ENCODE peak calls at places on chromosomes 16 and 17, in five cellular contexts. One of them, this sample, is unnamed.

GRCh38 chr16:57653936-57654335 is 14.2 kb upstream of the ADGRG3 start:
- DNase-seq in NCI-H2171 treated with DMSO at 0.1 percent for 48 hours: peak; percentile 27
- DNase-seq in IMR-90: no peak
- DNase-seq in activated T-helper 1 cell treated with Interleukin-2 at 50 U/mL for 16 hours: no peak
- DNase-seq in frontal cortex: no peak
- DNase-seq in this sample: no peak

GRCh38 chr17:871731-872517 is 89.8 kb downstream of the MRM3 start:
- DNase-seq in NCI-H2171 treated with DMSO at 0.1 percent for 48 hours: no peak
- DNase-seq in IMR-90: no peak
- DNase-seq in activated T-helper 1 cell treated with Interleukin-2 at 50 U/mL for 16 hours: no peak
- DNase-seq in frontal cortex: no peak
- DNase-seq in this sample: no peak

GRCh38 chr17:42107597-42108576 is 4.6 kb downstream of the DHX58 start:
- DNase-seq in NCI-H2171 treated with DMSO at 0.1 percent for 48 hours: peak; percentile 94
- DNase-seq in IMR-90: peak; percentile 32
- DNase-seq in activated T-helper 1 cell treated with Interleukin-2 at 50 U/mL for 16 hours: peak; percentile 92
- DNase-seq in frontal cortex: peak; percentile 91
- DNase-seq in this sample: no peak

GRCh38 chr17:48102700-48103378 is 1.6 kb upstream of the CBX1 start:
- DNase-seq in NCI-H2171 treated with DMSO at 0.1 percent for 48 hours: no peak
- DNase-seq in IMR-90: no peak
- DNase-seq in activated T-helper 1 cell treated with Interleukin-2 at 50 U/mL for 16 hours: no peak
- DNase-seq in frontal cortex: no peak
- DNase-seq in this sample: no peak

GRCh38 chr16:4612474-4612931 is 2.2 kb downstream of the UBALD1 start:
- DNase-seq in NCI-H2171 treated with DMSO at 0.1 percent for 48 hours: no peak
- DNase-seq in IMR-90: no peak
- DNase-seq in activated T-helper 1 cell treated with Interleukin-2 at 50 U/mL for 16 hours: no peak
- DNase-seq in frontal cortex: no peak
- DNase-seq in this sample: no peak

GRCh38 chr17:12995896-12996295 is 21.9 kb downstream of the ELAC2 start:
- DNase-seq in NCI-H2171 treated with DMSO at 0.1 percent for 48 hours: no peak
- DNase-seq in IMR-90: no peak
- DNase-seq in activated T-helper 1 cell treated with Interleukin-2 at 50 U/mL for 16 hours: no peak
- DNase-seq in frontal cortex: no peak
- DNase-seq in this sample: no peak

GRCh38 chr17:42544874-42545283 is 7.8 kb upstream of the HSD17B1 start:
- DNase-seq in NCI-H2171 treated with DMSO at 0.1 percent for 48 hours: no peak
- DNase-seq in IMR-90: no peak
- DNase-seq in activated T-helper 1 cell treated with Interleukin-2 at 50 U/mL for 16 hours: no peak
- DNase-seq in frontal cortex: no peak
- DNase-seq in this sample: no peak

GRCh38 chr16:82586130-82586529 is 40.6 kb upstream of the CDH13 start:
- DNase-seq in NCI-H2171 treated with DMSO at 0.1 percent for 48 hours: no peak
- DNase-seq in IMR-90: no peak
- DNase-seq in activated T-helper 1 cell treated with Interleukin-2 at 50 U/mL for 16 hours: no peak
- DNase-seq in frontal cortex: no peak
- DNase-seq in this sample: no peak

GRCh38 chr16:87581867-87582220 is 20.5 kb upstream of the JPH3 start:
- DNase-seq in NCI-H2171 treated with DMSO at 0.1 percent for 48 hours: no peak
- DNase-seq in IMR-90: peak; percentile 98
- DNase-seq in activated T-helper 1 cell treated with Interleukin-2 at 50 U/mL for 16 hours: no peak
- DNase-seq in frontal cortex: no peak
- DNase-seq in this sample: no peak

GRCh38 chr17:70987867-70988340 is 818.6 kb downstream of the KCNJ2 start:
- DNase-seq in NCI-H2171 treated with DMSO at 0.1 percent for 48 hours: peak; percentile 41
- DNase-seq in IMR-90: no peak
- DNase-seq in activated T-helper 1 cell treated with Interleukin-2 at 50 U/mL for 16 hours: no peak
- DNase-seq in frontal cortex: no peak
- DNase-seq in this sample: no peak

GRCh38 chr16:58493756-58494431 is 6.0 kb upstream of the NDRG4 start:
- DNase-seq in NCI-H2171 treated with DMSO at 0.1 percent for 48 hours: peak; percentile 25
- DNase-seq in IMR-90: no peak
- DNase-seq in activated T-helper 1 cell treated with Interleukin-2 at 50 U/mL for 16 hours: no peak
- DNase-seq in frontal cortex: no peak
- DNase-seq in this sample: no peak

GRCh38 chr17:48429156-48429555 is 858 bp downstream of the SKAP1 start:
- DNase-seq in NCI-H2171 treated with DMSO at 0.1 percent for 48 hours: no peak
- DNase-seq in IMR-90: no peak
- DNase-seq in activated T-helper 1 cell treated with Interleukin-2 at 50 U/mL for 16 hours: no peak
- DNase-seq in frontal cortex: no peak
- DNase-seq in this sample: no peak

GRCh38 chr16:19284207-19284606 is 1.3 kb upstream of the CLEC19A start:
- DNase-seq in NCI-H2171 treated with DMSO at 0.1 percent for 48 hours: peak; percentile 71
- DNase-seq in IMR-90: no peak
- DNase-seq in activated T-helper 1 cell treated with Interleukin-2 at 50 U/mL for 16 hours: no peak
- DNase-seq in frontal cortex: peak; percentile 27
- DNase-seq in this sample: no peak

GRCh38 chr17:17661134-17661533 is 20.1 kb upstream of the RAI1 start:
- DNase-seq in NCI-H2171 treated with DMSO at 0.1 percent for 48 hours: no peak
- DNase-seq in IMR-90: no peak
- DNase-seq in activated T-helper 1 cell treated with Interleukin-2 at 50 U/mL for 16 hours: no peak
- DNase-seq in frontal cortex: no peak
- DNase-seq in this sample: no peak

GRCh38 chr17:71019699-71020098 is 850.4 kb downstream of the KCNJ2 start:
- DNase-seq in NCI-H2171 treated with DMSO at 0.1 percent for 48 hours: no peak
- DNase-seq in IMR-90: no peak
- DNase-seq in activated T-helper 1 cell treated with Interleukin-2 at 50 U/mL for 16 hours: no peak
- DNase-seq in frontal cortex: no peak
- DNase-seq in this sample: no peak

GRCh38 chr16:49350265-49351103 is 23.1 kb upstream of the C16orf78 start:
- DNase-seq in NCI-H2171 treated with DMSO at 0.1 percent for 48 hours: peak; percentile 46
- DNase-seq in IMR-90: peak; percentile 34
- DNase-seq in activated T-helper 1 cell treated with Interleukin-2 at 50 U/mL for 16 hours: peak; percentile 3
- DNase-seq in frontal cortex: peak; percentile 75
- DNase-seq in this sample: no peak

GRCh38 chr16:4578961-4579530 is 22.9 kb downstream of the C16orf96 start:
- DNase-seq in NCI-H2171 treated with DMSO at 0.1 percent for 48 hours: peak; percentile 47
- DNase-seq in IMR-90: no peak
- DNase-seq in activated T-helper 1 cell treated with Interleukin-2 at 50 U/mL for 16 hours: no peak
- DNase-seq in frontal cortex: no peak
- DNase-seq in this sample: no peak

GRCh38 chr16:86846136-86846535 is 267.8 kb downstream of the FOXL1 start:
- DNase-seq in NCI-H2171 treated with DMSO at 0.1 percent for 48 hours: no peak
- DNase-seq in IMR-90: peak; percentile 55
- DNase-seq in activated T-helper 1 cell treated with Interleukin-2 at 50 U/mL for 16 hours: no peak
- DNase-seq in frontal cortex: no peak
- DNase-seq in this sample: no peak

GRCh38 chr17:72658675-72659074 is 433.8 kb downstream of the SLC39A11 start:
- DNase-seq in NCI-H2171 treated with DMSO at 0.1 percent for 48 hours: no peak
- DNase-seq in IMR-90: no peak
- DNase-seq in activated T-helper 1 cell treated with Interleukin-2 at 50 U/mL for 16 hours: no peak
- DNase-seq in frontal cortex: no peak
- DNase-seq in this sample: no peak

GRCh38 chr17:41322264-41322902 is 6.9 kb upstream of the KRTAP17-1 start:
- DNase-seq in NCI-H2171 treated with DMSO at 0.1 percent for 48 hours: peak; percentile 17
- DNase-seq in IMR-90: peak; percentile 79
- DNase-seq in activated T-helper 1 cell treated with Interleukin-2 at 50 U/mL for 16 hours: no peak
- DNase-seq in frontal cortex: peak; percentile 25
- DNase-seq in this sample: no peak

GRCh38 chr17:83110755-83111154 is 31.3 kb downstream of the METRNL start:
- DNase-seq in NCI-H2171 treated with DMSO at 0.1 percent for 48 hours: no peak
- DNase-seq in IMR-90: peak; percentile 46
- DNase-seq in activated T-helper 1 cell treated with Interleukin-2 at 50 U/mL for 16 hours: no peak
- DNase-seq in frontal cortex: no peak
- DNase-seq in this sample: no peak

GRCh38 chr17:36066365-36066945 is 2.4 kb downstream of the CCL18 start:
- DNase-seq in NCI-H2171 treated with DMSO at 0.1 percent for 48 hours: no peak
- DNase-seq in IMR-90: no peak
- DNase-seq in activated T-helper 1 cell treated with Interleukin-2 at 50 U/mL for 16 hours: no peak
- DNase-seq in frontal cortex: no peak
- DNase-seq in this sample: no peak

GRCh38 chr17:63919311-63919723 is 678 bp upstream of the GH1 start:
- DNase-seq in NCI-H2171 treated with DMSO at 0.1 percent for 48 hours: peak; percentile 14
- DNase-seq in IMR-90: peak; percentile 51
- DNase-seq in activated T-helper 1 cell treated with Interleukin-2 at 50 U/mL for 16 hours: peak; percentile 51
- DNase-seq in frontal cortex: peak; percentile 81
- DNase-seq in this sample: peak; percentile 8

GRCh38 chr17:31310877-31311276 is 3.0 kb downstream of the EVI2B start:
- DNase-seq in NCI-H2171 treated with DMSO at 0.1 percent for 48 hours: no peak
- DNase-seq in IMR-90: no peak
- DNase-seq in activated T-helper 1 cell treated with Interleukin-2 at 50 U/mL for 16 hours: no peak
- DNase-seq in frontal cortex: no peak
- DNase-seq in this sample: no peak

GRCh38 chr16:2090819-2091721 is 43.3 kb downstream of the TSC2 start:
- DNase-seq in NCI-H2171 treated with DMSO at 0.1 percent for 48 hours: no peak
- DNase-seq in IMR-90: no peak
- DNase-seq in activated T-helper 1 cell treated with Interleukin-2 at 50 U/mL for 16 hours: no peak
- DNase-seq in frontal cortex: peak; percentile 78
- DNase-seq in this sample: no peak

GRCh38 chr16:1090620-1091587 is 5.1 kb downstream of the C1QTNF8 start:
- DNase-seq in NCI-H2171 treated with DMSO at 0.1 percent for 48 hours: no peak
- DNase-seq in IMR-90: no peak
- DNase-seq in activated T-helper 1 cell treated with Interleukin-2 at 50 U/mL for 16 hours: no peak
- DNase-seq in frontal cortex: no peak
- DNase-seq in this sample: no peak